ENCODE peak calls at places on chromosomes 11 and 22, in four cellular contexts. V is H1, D is HepG2, W is K562. O is an unnamed sample.

GRCh38 chr11:68649851-68650555 is 34.3 kb upstream of the GAL start:
- DNase-seq in V (no peak), D (no peak), W (no peak), O (no peak)

GRCh38 chr11:119116601-119117000 is 4.8 kb upstream of the HINFP start:
- DNase-seq in V (no peak), D (no peak), W (no peak), O (no peak)

GRCh38 chr11:108568183-108568858 is 25.2 kb downstream of the EXPH5 start:
- DNase-seq in V (no peak), D (no peak), W (no peak), O (no peak)

GRCh38 chr11:122394326-122394725 is 261.2 kb upstream of the UBASH3B start:
- DNase-seq in V (no peak), D (no peak), W (no peak), O (no peak)

GRCh38 chr11:131739243-131739882 is 368.9 kb downstream of the NTM start:
- DNase-seq in V (no peak), D (no peak), W (no peak), O (no peak)

GRCh38 chr22:30717331-30717921 is 22.8 kb downstream of the OSBP2 start:
- DNase-seq in V (no peak), D (peak), W (no peak), O (no peak)

GRCh38 chr22:39013923-39014722 is at the start of gene APOBEC3C:
- DNase-seq in V (no peak), D (peak), W (peak), O (peak)

GRCh38 chr11:96530473-96530872 is 140.7 kb downstream of the JRKL start:
- DNase-seq in V (no peak), D (no peak), W (no peak), O (no peak)

GRCh38 chr22:22999473-22999872 is 70.8 kb upstream of the GNAZ start:
- DNase-seq in V (no peak), D (no peak), W (no peak), O (no peak)

GRCh38 chr11:59839615-59840014 is 5.7 kb downstream of the CBLIF start:
- DNase-seq in V (no peak), D (no peak), W (no peak), O (no peak)

GRCh38 chr22:24265734-24266133 is 4.9 kb upstream of the SPECC1L start:
- DNase-seq in V (no peak), D (no peak), W (no peak), O (no peak)

GRCh38 chr22:32067613-32068012 is 24.6 kb downstream of the SLC5A1 start:
- DNase-seq in V (no peak), D (no peak), W (no peak), O (no peak)

GRCh38 chr22:44301039-44301438 is 11.7 kb downstream of the SHISAL1 start:
- DNase-seq in V (no peak), D (no peak), W (no peak), O (no peak)

GRCh38 chr11:18064035-18064434 is 18.0 kb upstream of the TPH1 start:
- DNase-seq in V (no peak), D (no peak), W (no peak), O (no peak)

GRCh38 chr11:67230406-67230805 is 35.9 kb upstream of the GRK2 start:
- DNase-seq in V (no peak), D (no peak), W (no peak), O (no peak)

GRCh38 chr11:68471360-68472340 is 11.1 kb downstream of the PPP6R3 start:
- DNase-seq in V (no peak), D (no peak), W (no peak), O (peak)

GRCh38 chr11:86571273-86571948 is 101.0 kb downstream of the ME3 start:
- DNase-seq in V (peak), D (peak), W (peak), O (no peak)

GRCh38 chr11:10385696-10386095 is 69.4 kb upstream of the AMPD3 start:
- DNase-seq in V (no peak), D (no peak), W (no peak), O (no peak)

GRCh38 chr11:47566166-47566546 is 757 bp downstream of the PTPMT1 start:
- DNase-seq in V (no peak), D (no peak), W (no peak), O (no peak)

GRCh38 chr11:115103921-115104320 is 400.3 kb downstream of the CADM1 start:
- DNase-seq in V (no peak), D (no peak), W (no peak), O (no peak)

GRCh38 chr11:71316701-71317100 is 64.3 kb upstream of the SHANK2 start:
- DNase-seq in V (no peak), D (no peak), W (no peak), O (no peak)
- TF ChIP-seq HDAC6 in V (no peak), D (no peak), W (no peak), O (no peak)

GRCh38 chr22:46380581-46380980 is 45.1 kb downstream of the TRMU start:
- DNase-seq in V (no peak), D (no peak), W (no peak), O (no peak)
- TF ChIP-seq HDAC6 in V (no peak), D (no peak), W (no peak), O (no peak)

GRCh38 chr11:83721286-83721685 is 435.1 kb upstream of the CCDC90B start:
- DNase-seq in V (no peak), D (no peak), W (no peak), O (no peak)

GRCh38 chr11:83720675-83721074 is 434.5 kb upstream of the CCDC90B start:
- DNase-seq in V (no peak), D (no peak), W (no peak), O (no peak)

GRCh38 chr11:83725161-83725560 is 439.0 kb upstream of the CCDC90B start:
- DNase-seq in V (no peak), D (no peak), W (no peak), O (no peak)

GRCh38 chr11:83724704-83725114 is 438.5 kb upstream of the CCDC90B start:
- DNase-seq in V (peak), D (no peak), W (no peak), O (no peak)

DNA sequence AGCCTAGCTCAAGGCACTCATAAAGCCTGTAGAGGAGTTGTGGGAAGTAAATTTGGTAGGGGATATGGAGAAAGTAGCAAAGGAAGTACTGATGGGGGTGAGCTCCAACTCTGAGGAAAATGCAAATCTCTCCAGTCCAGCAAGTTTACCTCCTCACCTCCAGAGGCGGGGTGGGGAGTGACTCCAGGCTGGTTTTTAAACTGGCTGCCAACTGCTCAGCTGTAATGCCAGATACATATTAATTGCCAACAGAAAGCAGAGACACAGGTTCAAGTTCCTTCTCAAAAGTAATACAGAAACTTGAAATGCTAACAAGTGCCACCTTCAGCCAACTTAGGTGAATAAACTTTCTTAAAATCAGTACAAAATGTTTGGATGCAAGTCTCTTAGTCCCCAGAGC is 436.2 kb upstream of the CCDC90B start:
- DNase-seq in V (no peak), D (no peak), W (no peak), O (no peak)
- TF ChIP-seq HDAC6 in V (no peak), D (no peak), W (no peak), O (no peak)

GRCh38 chr11:927871-928270 is 2.2 kb downstream of the AP2A2 start:
- DNase-seq in V (no peak), D (no peak), W (no peak), O (no peak)
- TF ChIP-seq HDAC6 in V (no peak), D (no peak), W (no peak), O (no peak)

DNA sequence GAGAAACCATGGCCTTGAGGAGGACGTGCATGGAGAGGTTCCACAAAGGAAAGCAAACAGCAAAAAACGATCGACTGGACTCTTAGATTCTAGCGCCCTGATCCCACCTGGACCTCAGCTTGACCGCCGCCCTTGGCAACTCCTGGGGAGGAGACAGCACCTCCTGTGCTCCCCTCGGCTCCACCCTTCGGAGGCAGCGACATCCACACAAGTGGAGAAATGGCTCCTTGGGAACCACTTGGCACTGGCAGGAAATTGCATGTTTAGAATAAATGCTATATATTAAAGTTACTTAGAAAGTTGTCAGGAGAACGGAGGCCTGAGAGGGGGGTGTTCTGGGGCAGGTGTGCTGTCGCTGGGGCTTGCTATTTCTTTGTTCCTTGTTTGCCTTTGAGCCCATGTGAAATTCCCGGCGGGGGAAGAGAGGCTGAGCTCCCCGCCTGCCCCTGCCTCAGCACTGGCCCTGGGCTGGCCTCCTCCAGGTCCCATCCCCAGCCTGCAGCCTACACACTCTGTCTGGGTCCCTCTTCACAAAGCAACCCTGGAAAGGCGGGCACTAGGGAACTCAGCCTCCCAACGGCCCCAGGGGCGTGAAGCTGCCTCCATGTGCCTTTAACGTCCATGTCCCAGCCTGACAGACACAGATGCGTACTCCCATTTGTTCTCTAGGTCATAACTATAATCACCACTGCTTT is 395.3 kb downstream of the BRD1 start:
- DNase-seq in V (no peak), D (no peak), W (no peak), O (no peak)
- TF ChIP-seq HDAC6 in V (no peak), D (no peak), W (no peak), O (no peak)

DNA sequence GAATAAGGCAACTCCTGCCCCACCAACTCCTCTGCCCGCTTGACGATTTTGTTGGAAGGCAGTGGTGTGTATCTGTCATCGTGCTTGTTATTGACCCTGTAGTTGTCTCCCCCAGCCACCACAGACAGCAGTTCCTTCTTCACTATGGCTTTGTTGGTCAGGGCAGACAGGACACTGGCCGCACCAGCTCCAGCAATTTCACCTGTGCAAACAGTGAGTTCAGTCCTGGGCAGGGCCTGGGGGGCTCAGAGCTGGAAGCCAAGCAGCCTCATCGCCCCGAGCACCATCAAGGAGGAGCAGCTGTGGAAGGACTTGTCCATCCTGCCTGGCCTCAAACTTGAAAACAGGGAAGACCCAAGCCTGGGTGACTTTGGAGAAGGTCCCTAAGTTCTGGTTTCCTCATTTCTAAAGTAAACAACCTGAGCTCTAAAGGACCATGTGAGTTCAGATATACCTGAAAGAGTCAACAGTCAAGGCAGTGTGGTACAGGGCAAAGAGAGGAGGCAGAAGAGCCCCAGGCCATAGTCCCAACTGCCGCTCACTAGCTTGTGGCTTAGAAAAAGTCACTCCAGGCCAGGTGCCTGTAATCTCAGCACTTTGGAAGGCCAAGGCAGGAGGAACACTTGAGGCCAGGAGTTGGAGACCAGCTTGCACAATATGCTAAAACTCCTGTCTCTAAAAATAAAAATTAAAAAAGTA is 4.6 kb downstream of the PLAAT2 start:
- DNase-seq in V (no peak), D (no peak), W (no peak), O (no peak)
- TF ChIP-seq HDAC6 in V (no peak), D (no peak), W (no peak), O (no peak)

GRCh38 chr11:66012946-66013761 is 1.3 kb downstream of the CST6 start:
- DNase-seq in V (no peak), D (no peak), W (peak), O (no peak)

GRCh38 chr11:66011785-66012303 is at the start of gene CST6:
- DNase-seq in V (no peak), D (no peak), W (no peak), O (no peak)

GRCh38 chr11:66012371-66012945 is 650 bp downstream of the CST6 start:
- DNase-seq in V (no peak), D (no peak), W (no peak), O (no peak)

GRCh38 chr11:66013762-66014100 is 1.9 kb downstream of the CST6 start:
- DNase-seq in V (no peak), D (no peak), W (peak), O (no peak)

GRCh38 chr11:66011239-66011784 is 496 bp upstream of the CST6 start:
- DNase-seq in V (no peak), D (no peak), W (no peak), O (no peak)
- TF ChIP-seq HDAC6 in V (no peak), D (no peak), W (no peak), O (no peak)

GRCh38 chr22:41034741-41035140 is 57.7 kb upstream of the EP300 start:
- DNase-seq in V (no peak), D (no peak), W (no peak), O (no peak)

GRCh38 chr22:41028841-41029240 is 63.6 kb upstream of the EP300 start:
- DNase-seq in V (no peak), D (peak), W (no peak), O (no peak)

DNA sequence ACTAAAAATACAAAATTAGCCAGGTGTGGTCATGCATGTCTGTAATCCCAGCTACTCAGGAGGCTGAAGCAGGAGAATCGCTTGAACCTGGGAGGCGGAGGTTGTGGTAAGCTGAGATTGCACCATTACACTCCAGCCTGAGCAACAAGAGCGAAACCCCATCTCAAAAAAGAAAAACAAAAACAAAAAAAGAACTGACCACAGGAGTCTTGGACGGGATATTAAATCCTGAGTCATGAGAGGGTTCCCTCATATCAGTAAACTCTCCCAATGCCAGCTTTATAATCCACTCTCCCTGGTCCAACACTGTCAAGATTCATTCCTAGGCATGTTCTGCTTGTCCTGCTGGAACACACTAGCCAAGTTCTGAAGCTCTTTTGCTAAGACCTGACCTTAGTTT is 61.5 kb upstream of the EP300 start:
- DNase-seq in V (no peak), D (no peak), W (no peak), O (no peak)
- TF ChIP-seq HDAC6 in V (no peak), D (no peak), W (no peak), O (no peak)

DNA sequence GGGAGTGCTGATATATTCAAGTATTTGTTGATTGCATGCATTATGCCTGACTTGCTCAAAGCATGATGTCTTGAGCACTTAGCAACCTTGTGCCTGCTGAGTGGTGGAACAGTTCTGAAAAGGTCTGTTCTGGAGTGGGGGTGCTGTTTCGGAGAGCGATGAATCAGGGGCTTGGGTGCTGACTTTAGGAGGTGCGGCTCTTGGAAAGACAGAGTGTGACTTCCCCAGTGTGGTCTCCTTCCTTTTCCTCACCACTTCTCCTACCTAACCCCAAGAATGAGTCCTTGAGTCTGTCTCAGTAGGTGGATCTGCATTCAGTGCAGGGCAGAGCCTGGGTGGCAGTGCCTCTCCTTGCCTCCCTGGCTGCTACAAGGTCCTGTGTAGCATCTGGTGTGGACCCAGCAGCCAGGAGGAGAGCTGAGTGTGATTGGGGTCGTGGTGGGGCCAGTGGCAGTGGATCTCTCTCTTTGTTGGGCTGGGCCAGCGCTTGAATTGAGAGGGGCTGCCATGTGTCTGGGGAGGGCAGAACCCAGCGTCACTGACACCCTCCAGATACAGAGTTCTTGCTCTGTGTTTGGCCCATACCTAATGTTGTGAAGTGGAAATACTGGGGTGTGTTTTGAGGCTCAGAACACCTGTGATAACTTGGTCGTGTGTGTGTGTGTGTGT is 35.9 kb downstream of the ST3GAL4 start:
- DNase-seq in V (no peak), D (no peak), W (no peak), O (no peak)
- TF ChIP-seq HDAC6 in V (no peak), D (no peak), W (no peak), O (no peak)

GRCh38 chr22:17370036-17370765 is 941 bp downstream of the CECR2 start:
- DNase-seq in V (no peak), D (no peak), W (no peak), O (no peak)

GRCh38 chr22:17368727-17369552 is at the start of gene CECR2:
- DNase-seq in V (peak), D (no peak), W (peak), O (peak)

GRCh38 chr22:17370766-17371181 is 1.5 kb downstream of the CECR2 start:
- DNase-seq in V (no peak), D (no peak), W (no peak), O (no peak)

GRCh38 chr22:17368144-17368726 is 1.0 kb upstream of the CECR2 start:
- DNase-seq in V (no peak), D (no peak), W (no peak), O (no peak)

GRCh38 chr22:17369553-17370035 is 334 bp downstream of the CECR2 start:
- DNase-seq in V (no peak), D (no peak), W (peak), O (no peak)
- TF ChIP-seq HDAC6 in V (no peak), D (no peak), W (no peak), O (no peak)